ENCODE peak calls at places on chromosome 21, in four cellular contexts. F, N, Z and R are unnamed samples.

GRCh38 chr21:28548291-28548690 is 444.4 kb downstream of the LTN1 start:
- ATAC-seq in F (no peak), Z (no peak), N (no peak), R (no peak)

GRCh38 chr21:38821248-38821647 is 15.5 kb downstream of the ETS2 start:
- ATAC-seq in Z (no peak), F (no peak), N (no peak), R (no peak)

GRCh38 chr21:15788847-15789548 is 59.2 kb downstream of the USP25 start:
- ATAC-seq in Z (no peak), N (no peak), F (no peak), R (no peak)

GRCh38 chr21:45471229-45472052 is 66.5 kb downstream of the COL18A1 start:
- ATAC-seq in F (no peak), Z (no peak), N (peak; percentile 32), R (no peak)

GRCh38 chr21:33059319-33059894 is 10.5 kb upstream of the OLIG1 start:
- ATAC-seq in F (peak; percentile 93), Z (peak; percentile 82), N (peak; percentile 73), R (no peak)

GRCh38 chr21:35438643-35439404 is 389.7 kb upstream of the RUNX1 start:
- ATAC-seq in Z (peak; percentile 77), N (no peak), F (no peak), R (peak; percentile 92)

GRCh38 chr21:34227386-34227852 is 136.4 kb upstream of the KCNE2 start:
- ATAC-seq in N (peak; percentile 21), F (no peak), Z (no peak), R (no peak)

GRCh38 chr21:31363720-31364119 is 19.7 kb upstream of the TIAM1 start:
- ATAC-seq in Z (peak; percentile 24), F (peak; percentile 24), N (no peak), R (no peak)

GRCh38 chr21:34201441-34201838 is 128.1 kb downstream of the MRPS6 start:
- ATAC-seq in N (peak; percentile 7), F (no peak), Z (no peak), R (no peak)